ENCODE peak calls at places on chromosomes 7 and 10, in eight cellular contexts. W is endothelial cell, Q is left ventricle myocardium inferior, M is breast epithelium, Z is cardiac muscle cell, O is transverse colon, B is RWPE1, E is MCF 10A. D is an unnamed sample.

GRCh38 chr7:50679218-50680007 is 103.3 kb downstream of the GRB10 start:
- DNase-seq in Z (peak), B (peak), M (no peak), W (no peak), O (no peak), E (peak), Q (no peak), D (peak)

GRCh38 chr7:131745645-131746248 is 189.3 kb upstream of the PODXL start:
- DNase-seq in O (no peak), Z (peak), M (no peak), Q (no peak), E (peak), B (peak), W (peak), D (no peak)

GRCh38 chr10:76401006-76401405 is 969.6 kb downstream of the LRMDA start:
- DNase-seq in Q (no peak), M (no peak), B (no peak), Z (no peak), O (no peak), E (no peak), W (no peak), D (no peak)

GRCh38 chr10:27646194-27646593 is 99.4 kb downstream of the MKX start:
- DNase-seq in Q (no peak), O (no peak), M (no peak), Z (no peak), B (no peak), W (no peak), E (peak), D (no peak)

GRCh38 chr7:147182859-147183258 is 1066.3 kb downstream of the CNTNAP2 start:
- DNase-seq in O (no peak), Z (no peak), Q (no peak), M (no peak), W (no peak), B (no peak), E (no peak), D (no peak)

GRCh38 chr10:127552446-127552845 is 3.3 kb downstream of the NPS start:
- DNase-seq in M (no peak), Z (no peak), O (no peak), E (peak), Q (no peak), W (no peak), B (no peak), D (no peak)

GRCh38 chr7:3069767-3070449 is 26.2 kb upstream of the CARD11 start:
- DNase-seq in Q (no peak), O (no peak), Z (no peak), B (no peak), E (no peak), W (no peak), M (no peak), D (no peak)

GRCh38 chr10:69065406-69066361 is 22.2 kb upstream of the SRGN start:
- DNase-seq in W (no peak), E (peak), M (no peak), Q (peak), O (no peak), Z (no peak), B (no peak), D (peak)

GRCh38 chr7:73890541-73891147 is 29.7 kb downstream of the TMEM270 start:
- DNase-seq in O (no peak), W (no peak), B (no peak), M (no peak), E (no peak), Q (no peak), Z (no peak), D (no peak)

GRCh38 chr7:30880941-30881340 is 30.7 kb upstream of the AQP1 start:
- DNase-seq in W (no peak), O (no peak), Z (no peak), M (no peak), E (no peak), B (no peak), Q (no peak), D (no peak)

GRCh38 chr10:126872768-126873167 is 32.5 kb upstream of the DOCK1 start:
- DNase-seq in E (no peak), B (no peak), O (no peak), Q (no peak), M (no peak), W (no peak), Z (no peak), D (no peak)

GRCh38 chr10:92219516-92219915 is 71.4 kb downstream of the CPEB3 start:
- DNase-seq in Z (no peak), O (no peak), E (no peak), M (no peak), Q (no peak), W (no peak), B (no peak), D (no peak)

GRCh38 chr7:1257221-1257620 is 24.5 kb downstream of the UNCX start:
- DNase-seq in Z (no peak), E (no peak), M (no peak), B (no peak), W (no peak), O (no peak), Q (no peak), D (no peak)

GRCh38 chr10:45001382-45002148 is 842 bp downstream of the ZNF22 start:
- DNase-seq in E (peak), W (peak), B (peak), Z (peak), Q (peak), O (peak), M (no peak), D (peak)

GRCh38 chr10:87733081-87733480 is 73.4 kb downstream of the PAPSS2 start:
- DNase-seq in M (no peak), W (no peak), Q (no peak), Z (no peak), E (no peak), B (no peak), O (no peak), D (no peak)

GRCh38 chr10:6407034-6407721 is 172.9 kb downstream of the PRKCQ start:
- DNase-seq in W (no peak), E (no peak), B (no peak), Q (no peak), Z (no peak), O (no peak), M (no peak), D (no peak)

GRCh38 chr10:6406220-6407033 is 173.6 kb downstream of the PRKCQ start:
- DNase-seq in Z (no peak), Q (no peak), O (no peak), M (no peak), W (no peak), E (peak), B (peak), D (peak)

GRCh38 chr10:6409982-6410694 is 169.9 kb downstream of the PRKCQ start:
- DNase-seq in E (no peak), O (peak), Z (no peak), B (no peak), Q (no peak), W (peak), M (no peak), D (no peak)

GRCh38 chr10:6410830-6411229 is 169.2 kb downstream of the PRKCQ start:
- DNase-seq in M (no peak), W (no peak), Q (no peak), O (no peak), B (no peak), E (no peak), Z (no peak), D (no peak)

GRCh38 chr10:6408799-6409198 is 171.3 kb downstream of the PRKCQ start:
- DNase-seq in M (no peak), W (no peak), B (no peak), O (no peak), Z (no peak), E (no peak), Q (no peak), D (no peak)
- TF ChIP-seq CTCF in M (no peak), W (peak), B (no peak), O (no peak), Z (peak), E (no peak), Q (no peak), D (no peak)

GRCh38 chr7:33837356-33837851 is 67.9 kb upstream of the BMPER start:
- DNase-seq in Z (no peak), M (no peak), O (no peak), B (no peak), E (no peak), Q (no peak), W (no peak), D (no peak)
- TF ChIP-seq CTCF in Z (no peak), M (no peak), O (no peak), B (no peak), E (no peak), Q (no peak), W (no peak), D (no peak)

DNA sequence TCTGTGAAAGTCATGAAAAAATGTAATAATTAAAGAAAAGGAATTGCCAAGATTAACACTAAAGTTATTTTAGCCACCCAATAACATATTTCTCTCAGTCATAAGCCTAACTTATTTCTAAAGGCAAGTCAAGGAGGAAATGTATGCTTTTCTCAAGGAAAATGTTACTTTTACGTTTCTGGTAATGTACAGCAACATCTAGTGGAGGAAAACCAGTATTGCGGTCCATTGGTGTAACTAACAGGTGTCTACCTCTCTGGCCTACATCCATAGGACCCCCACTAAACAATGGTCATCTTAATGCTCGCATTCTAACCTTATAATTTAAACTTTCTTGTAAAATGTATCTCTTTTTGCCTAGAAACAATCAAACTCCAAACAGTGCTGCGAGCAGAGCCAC is 437.5 kb downstream of the KIF20B start:
- DNase-seq in E (peak), W (no peak), Q (no peak), Z (peak), O (no peak), B (no peak), M (no peak), D (no peak)
- TF ChIP-seq CTCF in E (peak), W (peak), Q (peak), Z (peak), O (peak), B (no peak), M (no peak), D (peak)

DNA sequence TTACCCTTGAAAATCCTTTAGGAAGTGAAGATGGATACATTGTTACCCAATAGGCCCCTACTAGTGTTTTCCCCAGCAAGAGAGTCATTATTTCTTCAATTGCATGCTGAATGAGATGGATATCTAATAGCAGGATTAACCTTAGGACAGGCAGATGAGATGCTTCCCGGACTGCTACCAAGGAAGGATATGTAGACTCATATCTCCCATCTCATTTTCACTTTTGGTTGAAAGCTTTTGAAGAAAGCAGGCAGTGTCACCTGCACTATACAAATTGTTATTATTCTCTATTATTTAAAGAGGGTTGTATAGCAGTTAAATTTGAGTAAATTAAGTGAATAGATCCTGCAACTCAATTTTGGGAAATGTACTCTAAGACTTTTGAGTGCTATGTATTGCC is 17.0 kb upstream of the ARHGAP21 start:
- DNase-seq in M (no peak), O (no peak), Q (no peak), B (no peak), Z (no peak), W (no peak), E (no peak), D (no peak)
- TF ChIP-seq CTCF in M (no peak), O (no peak), Q (no peak), B (no peak), Z (no peak), W (no peak), E (no peak), D (no peak)

DNA sequence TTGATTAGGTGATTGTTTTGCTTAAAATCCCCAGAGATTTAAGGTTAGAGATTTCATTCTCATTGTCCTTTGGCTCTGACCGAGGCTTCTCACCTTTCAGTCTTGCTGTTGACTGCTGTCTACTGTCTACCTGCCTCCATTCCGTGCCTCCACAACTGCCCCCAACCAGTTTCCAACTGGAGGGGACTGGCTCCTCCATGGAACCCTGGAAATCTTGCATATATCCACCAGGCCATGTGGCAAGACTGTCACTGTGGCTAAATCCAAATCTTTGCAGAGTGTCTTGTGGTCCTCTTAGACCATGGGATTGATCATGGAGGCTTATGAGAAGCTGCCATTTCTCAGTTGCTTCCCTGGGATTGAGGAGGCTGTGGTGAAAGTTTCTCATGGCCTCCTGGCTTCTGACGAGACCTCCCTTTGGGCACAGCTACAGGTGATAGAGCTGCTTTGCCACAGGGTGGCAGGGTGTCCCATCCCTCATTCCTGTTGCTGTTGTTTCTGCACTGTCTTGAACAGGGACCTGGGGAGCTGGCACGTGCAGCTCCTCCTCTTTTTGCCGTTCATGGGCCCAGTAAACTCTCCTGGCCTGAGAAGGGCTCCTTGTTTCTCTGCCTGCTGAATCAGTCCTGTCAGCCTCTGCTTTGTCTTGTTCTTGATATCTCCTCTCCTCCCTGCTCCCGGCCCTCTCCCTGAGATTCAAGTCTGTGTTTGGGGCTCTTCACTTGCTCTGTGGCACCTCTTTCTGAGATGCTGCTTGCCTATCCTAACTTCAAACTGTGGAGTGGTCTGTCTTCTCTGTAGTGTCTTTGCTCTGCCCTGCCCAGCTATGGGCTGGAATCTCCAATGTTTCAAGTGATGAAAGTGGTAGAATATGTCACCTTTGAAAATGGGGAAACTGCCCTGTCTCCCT is 63.6 kb upstream of the IGFBP3 start:
- DNase-seq in Z (no peak), E (peak), M (no peak), W (no peak), B (no peak), Q (no peak), O (no peak), D (no peak)
- TF ChIP-seq CTCF in Z (no peak), E (no peak), M (no peak), W (no peak), B (no peak), Q (peak), O (no peak), D (no peak)

D was measured in GM13976.